ENCODE peak calls at places on chromosome 14, in ten cellular contexts. V is stimulated activated CD4-positive, alpha-beta T cell treated with anti-CD3 and anti-CD28 coated beads, Interleukin-4, amount 100 ng/mL, for 48 hours; S is neural crest cell; X is activated CD4-positive, alpha-beta T cell treated with anti-CD3 and anti-CD28 coated beads for 24 hours; F is activated T-helper 1 cell treated with Interleukin-2 at 50 U/mL for 16 hours; U is caudate nucleus; I is MCF 10A; D is T-helper 1 cell; Y is SK-N-SH; C is naive thymus-derived CD8-positive, alpha-beta T cell. E is an unnamed sample.

GRCh38 chr14:58401587-58401986 is 5.9 kb downstream of the TOMM20L start:
- DNase-seq in V (no peak), S (no peak), X (no peak), F (no peak), U (no peak), I (peak), D (no peak), Y (no peak), C (no peak), E (no peak)

GRCh38 chr14:72607386-72608125 is 286.3 kb downstream of the DPF3 start:
- DNase-seq in V (no peak), S (no peak), X (no peak), F (no peak), U (no peak), I (no peak), D (no peak), Y (no peak), C (no peak), E (peak)

GRCh38 chr14:102905116-102906108 is 17.1 kb upstream of the AMN start:
- DNase-seq in V (no peak), S (no peak), X (no peak), F (no peak), U (no peak), I (no peak), D (no peak), Y (no peak), C (no peak), E (no peak)

GRCh38 chr14:21055473-21056117 is 2.0 kb upstream of the RNASE8 start:
- DNase-seq in V (no peak), S (no peak), X (no peak), F (no peak), U (no peak), I (no peak), D (no peak), Y (no peak), C (no peak), E (peak)

GRCh38 chr14:94638330-94638729 is 26.1 kb downstream of the SERPINA3 start:
- DNase-seq in V (no peak), S (no peak), X (no peak), F (no peak), U (no peak), I (no peak), D (no peak), Y (no peak), C (no peak), E (peak)

GRCh38 chr14:57933363-57933762 is 67.5 kb upstream of the SLC35F4 start:
- DNase-seq in V (no peak), S (no peak), X (no peak), F (no peak), U (no peak), I (no peak), D (no peak), Y (no peak), C (no peak), E (no peak)

GRCh38 chr14:52840916-52841315 is 49.5 kb upstream of the GNPNAT1 start:
- DNase-seq in V (no peak), S (no peak), X (no peak), F (no peak), U (no peak), I (peak), D (no peak), Y (no peak), C (no peak), E (peak)

GRCh38 chr14:21476526-21476924 is 234 bp downstream of the RAB2B start:
- DNase-seq in V (no peak), S (no peak), X (no peak), F (peak), U (no peak), I (peak), D (peak), Y (peak), C (no peak), E (peak)

GRCh38 chr14:94181835-94182234 is 7.7 kb downstream of the PPP4R4 start:
- DNase-seq in V (no peak), S (no peak), X (no peak), F (no peak), U (no peak), I (no peak), D (no peak), Y (no peak), C (no peak), E (no peak)

GRCh38 chr14:85514487-85514886 is 15.5 kb upstream of the FLRT2 start:
- DNase-seq in V (no peak), S (no peak), X (no peak), F (no peak), U (no peak), I (no peak), D (no peak), Y (no peak), C (no peak), E (no peak)

GRCh38 chr14:96627811-96628775 is 125.9 kb downstream of the PAPOLA start:
- DNase-seq in V (no peak), S (no peak), X (no peak), F (no peak), U (no peak), I (no peak), D (no peak), Y (peak), C (no peak), E (peak)

GRCh38 chr14:30525833-30526232 is 33.1 kb upstream of the G2E3 start:
- DNase-seq in V (no peak), S (no peak), X (no peak), F (no peak), U (no peak), I (peak), D (no peak), Y (no peak), C (no peak), E (no peak)

E was measured in lower leg skin.